ENCODE peak calls at places on chromosome 6, in six cellular contexts. One of them, this sample, is unnamed.

GRCh38 chr6:104134876-104135275 is 724.8 kb downstream of the HACE1 start:
- DNase-seq in transverse colon: no peak
- DNase-seq in H9: no peak
- DNase-seq in CD4-positive, alpha-beta T cell: no peak
- DNase-seq in heart left ventricle: no peak
- DNase-seq in OCI-LY7: no peak
- DNase-seq in this sample: no peak

GRCh38 chr6:107132330-107132954 is 17.1 kb upstream of the BEND3 start:
- DNase-seq in CD4-positive, alpha-beta T cell: peak
- DNase-seq in transverse colon: no peak
- DNase-seq in OCI-LY7: peak
- DNase-seq in H9: no peak
- DNase-seq in heart left ventricle: no peak
- DNase-seq in this sample: peak

GRCh38 chr6:41184761-41185160 is 16.2 kb downstream of the TREML2 start:
- DNase-seq in transverse colon: no peak
- DNase-seq in OCI-LY7: no peak
- DNase-seq in H9: no peak
- DNase-seq in heart left ventricle: no peak
- DNase-seq in CD4-positive, alpha-beta T cell: no peak
- DNase-seq in this sample: no peak

GRCh38 chr6:158686791-158687381 is 37.0 kb downstream of the SYTL3 start:
- DNase-seq in H9: no peak
- DNase-seq in CD4-positive, alpha-beta T cell: peak
- DNase-seq in OCI-LY7: no peak
- DNase-seq in transverse colon: peak
- DNase-seq in heart left ventricle: no peak
- DNase-seq in this sample: no peak

GRCh38 chr6:170186006-170186908 is 104.6 kb downstream of the DLL1 start:
- DNase-seq in CD4-positive, alpha-beta T cell: no peak
- DNase-seq in transverse colon: no peak
- DNase-seq in H9: no peak
- DNase-seq in OCI-LY7: no peak
- DNase-seq in heart left ventricle: no peak
- DNase-seq in this sample: peak

GRCh38 chr6:137451926-137452325 is 42.3 kb downstream of the OLIG3 start:
- DNase-seq in H9: no peak
- DNase-seq in transverse colon: no peak
- DNase-seq in heart left ventricle: no peak
- DNase-seq in OCI-LY7: no peak
- DNase-seq in CD4-positive, alpha-beta T cell: no peak
- DNase-seq in this sample: no peak

GRCh38 chr6:40794581-40794980 is 207.4 kb upstream of the LRFN2 start:
- DNase-seq in CD4-positive, alpha-beta T cell: no peak
- DNase-seq in heart left ventricle: no peak
- DNase-seq in H9: no peak
- DNase-seq in transverse colon: no peak
- DNase-seq in OCI-LY7: no peak
- DNase-seq in this sample: no peak

GRCh38 chr6:114649298-114649697 is 306.5 kb upstream of the HS3ST5 start:
- DNase-seq in transverse colon: no peak
- DNase-seq in OCI-LY7: no peak
- DNase-seq in CD4-positive, alpha-beta T cell: no peak
- DNase-seq in H9: no peak
- DNase-seq in heart left ventricle: no peak
- DNase-seq in this sample: no peak

GRCh38 chr6:105374010-105374420 is 28.9 kb downstream of the PREP start:
- DNase-seq in heart left ventricle: no peak
- DNase-seq in OCI-LY7: no peak
- DNase-seq in transverse colon: no peak
- DNase-seq in H9: no peak
- DNase-seq in CD4-positive, alpha-beta T cell: no peak
- DNase-seq in this sample: peak

GRCh38 chr6:42142118-42142835 is at the start of gene C6orf132:
- DNase-seq in heart left ventricle: peak
- DNase-seq in H9: peak
- DNase-seq in CD4-positive, alpha-beta T cell: no peak
- DNase-seq in OCI-LY7: no peak
- DNase-seq in transverse colon: peak
- DNase-seq in this sample: peak

GRCh38 chr6:139165324-139165723 is 30.4 kb downstream of the HECA start:
- DNase-seq in OCI-LY7: peak
- DNase-seq in H9: no peak
- DNase-seq in transverse colon: no peak
- DNase-seq in CD4-positive, alpha-beta T cell: no peak
- DNase-seq in heart left ventricle: no peak
- DNase-seq in this sample: no peak

GRCh38 chr6:139166956-139167313 is 32.1 kb downstream of the HECA start:
- DNase-seq in heart left ventricle: no peak
- DNase-seq in H9: no peak
- DNase-seq in CD4-positive, alpha-beta T cell: no peak
- DNase-seq in transverse colon: no peak
- DNase-seq in OCI-LY7: no peak
- DNase-seq in this sample: no peak

GRCh38 chr6:139161817-139162284 is 27.0 kb downstream of the HECA start:
- DNase-seq in OCI-LY7: peak
- DNase-seq in H9: no peak
- DNase-seq in CD4-positive, alpha-beta T cell: peak
- DNase-seq in heart left ventricle: no peak
- DNase-seq in transverse colon: no peak
- DNase-seq in this sample: no peak

GRCh38 chr6:139164001-139164400 is 29.1 kb downstream of the HECA start:
- DNase-seq in H9: no peak
- DNase-seq in OCI-LY7: no peak
- DNase-seq in CD4-positive, alpha-beta T cell: peak
- DNase-seq in transverse colon: no peak
- DNase-seq in heart left ventricle: no peak
- DNase-seq in this sample: no peak

GRCh38 chr6:139166238-139166955 is 31.5 kb downstream of the HECA start:
- DNase-seq in H9: no peak
- DNase-seq in OCI-LY7: no peak
- DNase-seq in CD4-positive, alpha-beta T cell: no peak
- DNase-seq in heart left ventricle: no peak
- DNase-seq in transverse colon: no peak
- DNase-seq in this sample: no peak
- TF ChIP-seq CTCF in H9: no peak
- TF ChIP-seq CTCF in OCI-LY7: no peak
- TF ChIP-seq CTCF in CD4-positive, alpha-beta T cell: no peak
- TF ChIP-seq CTCF in heart left ventricle: no peak
- TF ChIP-seq CTCF in transverse colon: no peak
- TF ChIP-seq CTCF in this sample: no peak

DNA sequence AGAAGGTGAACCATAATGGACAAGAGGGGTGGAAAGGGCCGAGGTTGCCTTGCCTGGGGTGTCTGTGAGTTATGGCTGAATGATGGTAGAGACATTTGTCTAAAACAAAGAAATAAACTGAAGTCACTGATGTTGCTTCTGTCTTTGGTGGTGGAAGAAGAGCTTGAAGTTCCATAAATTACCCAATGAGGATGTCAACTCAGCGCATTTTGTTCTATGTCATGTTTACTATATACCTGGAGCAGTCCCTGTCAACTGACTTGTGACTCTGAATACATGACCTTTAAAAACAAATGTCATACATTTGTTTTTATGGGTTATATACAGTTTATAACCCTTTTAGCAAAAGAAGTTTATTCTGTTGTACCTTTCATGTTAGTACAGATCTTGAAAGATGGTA is 2.0 kb downstream of the EFHC1 start:
- DNase-seq in heart left ventricle: no peak
- DNase-seq in OCI-LY7: no peak
- DNase-seq in CD4-positive, alpha-beta T cell: no peak
- DNase-seq in H9: no peak
- DNase-seq in transverse colon: no peak
- DNase-seq in this sample: no peak
- H3K27ac ChIP-seq in heart left ventricle: no peak
- H3K27ac ChIP-seq in OCI-LY7: no peak
- H3K27ac ChIP-seq in CD4-positive, alpha-beta T cell: no peak
- H3K27ac ChIP-seq in H9: no peak
- H3K27ac ChIP-seq in transverse colon: no peak
- H3K27ac ChIP-seq in this sample: no peak

GRCh38 chr6:44025226-44025625 is 102.0 kb downstream of the MRPL14 start:
- DNase-seq in H9: no peak
- DNase-seq in transverse colon: no peak
- DNase-seq in heart left ventricle: no peak
- DNase-seq in CD4-positive, alpha-beta T cell: no peak
- DNase-seq in OCI-LY7: no peak
- DNase-seq in this sample: no peak

GRCh38 chr6:44024597-44025219 is 102.5 kb downstream of the MRPL14 start:
- DNase-seq in heart left ventricle: no peak
- DNase-seq in H9: peak
- DNase-seq in transverse colon: peak
- DNase-seq in CD4-positive, alpha-beta T cell: no peak
- DNase-seq in OCI-LY7: peak
- DNase-seq in this sample: no peak

GRCh38 chr6:44029489-44030185 is 97.6 kb downstream of the MRPL14 start:
- DNase-seq in transverse colon: no peak
- DNase-seq in CD4-positive, alpha-beta T cell: no peak
- DNase-seq in heart left ventricle: no peak
- DNase-seq in OCI-LY7: no peak
- DNase-seq in H9: no peak
- DNase-seq in this sample: no peak

GRCh38 chr6:44030812-44031454 is 96.3 kb downstream of the MRPL14 start:
- DNase-seq in heart left ventricle: no peak
- DNase-seq in H9: no peak
- DNase-seq in transverse colon: no peak
- DNase-seq in CD4-positive, alpha-beta T cell: no peak
- DNase-seq in OCI-LY7: no peak
- DNase-seq in this sample: no peak

DNA sequence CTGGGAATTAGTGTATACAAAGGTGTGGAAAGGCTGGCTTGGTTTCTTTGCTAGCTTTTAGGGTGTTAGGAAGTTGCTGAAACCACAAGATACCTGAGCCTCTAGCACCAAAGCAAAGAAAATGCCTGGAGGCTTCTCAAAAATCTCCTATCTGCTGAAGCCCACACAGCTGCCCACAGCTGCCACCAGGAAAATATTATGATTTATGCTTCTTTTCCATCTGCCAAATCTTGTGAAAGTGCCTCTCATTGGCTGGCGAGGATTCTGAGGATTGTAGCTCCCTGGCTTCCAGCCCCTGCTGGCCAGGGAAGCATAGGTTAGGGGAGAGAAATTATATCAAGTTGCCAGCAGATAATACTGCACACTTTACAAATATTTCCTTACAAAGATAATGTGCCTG is 98.5 kb downstream of the MRPL14 start:
- DNase-seq in H9: no peak
- DNase-seq in transverse colon: no peak
- DNase-seq in CD4-positive, alpha-beta T cell: no peak
- DNase-seq in heart left ventricle: no peak
- DNase-seq in OCI-LY7: no peak
- DNase-seq in this sample: no peak
- TF ChIP-seq CTCF in H9: peak
- TF ChIP-seq CTCF in transverse colon: no peak
- TF ChIP-seq CTCF in CD4-positive, alpha-beta T cell: no peak
- TF ChIP-seq CTCF in heart left ventricle: no peak
- TF ChIP-seq CTCF in OCI-LY7: no peak
- TF ChIP-seq CTCF in this sample: no peak

GRCh38 chr6:6596929-6597328 is 8.4 kb downstream of the LY86 start:
- DNase-seq in OCI-LY7: no peak
- DNase-seq in transverse colon: no peak
- DNase-seq in H9: no peak
- DNase-seq in CD4-positive, alpha-beta T cell: no peak
- DNase-seq in heart left ventricle: no peak
- DNase-seq in this sample: no peak
- H3K27ac ChIP-seq in OCI-LY7: no peak
- H3K27ac ChIP-seq in transverse colon: no peak
- H3K27ac ChIP-seq in H9: no peak
- H3K27ac ChIP-seq in CD4-positive, alpha-beta T cell: no peak
- H3K27ac ChIP-seq in heart left ventricle: peak
- H3K27ac ChIP-seq in this sample: no peak

DNA sequence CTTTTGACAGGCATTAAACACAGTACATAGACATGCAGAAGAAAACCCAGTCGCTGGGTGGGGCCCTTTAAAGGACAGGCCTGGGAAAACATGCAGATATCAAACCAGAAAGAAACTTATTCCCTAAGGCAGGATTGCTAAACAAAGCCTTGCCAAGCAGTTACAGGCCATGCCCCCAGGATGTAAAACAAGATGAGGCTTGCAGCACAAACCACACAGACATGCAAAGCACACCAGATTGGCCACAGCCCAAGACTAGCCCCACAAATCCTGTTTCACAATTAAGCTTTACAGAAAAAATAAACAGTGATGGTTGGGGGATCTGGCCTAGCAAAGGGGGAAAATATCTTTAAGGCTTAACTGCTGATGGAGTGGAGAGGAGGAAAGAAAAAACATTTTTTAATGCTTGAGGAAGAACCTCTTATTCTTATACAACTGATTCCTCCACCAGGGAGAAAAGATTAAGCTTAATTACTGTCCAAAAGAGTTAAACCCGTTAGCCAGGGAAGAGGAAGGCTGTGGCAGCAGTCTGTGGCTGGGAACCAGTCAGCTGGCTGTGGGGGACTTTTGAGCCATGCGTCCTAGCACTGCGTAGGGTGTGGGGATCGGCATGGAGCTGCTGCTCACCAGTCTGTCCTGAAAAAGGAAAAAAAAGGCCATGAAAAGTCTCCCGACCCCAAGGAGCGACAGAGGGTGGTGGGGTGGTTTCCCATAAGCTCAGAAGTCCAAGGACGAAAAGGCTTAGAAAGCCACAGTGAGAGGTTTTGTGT is 28.4 kb downstream of the COL19A1 start:
- DNase-seq in H9: no peak
- DNase-seq in OCI-LY7: no peak
- DNase-seq in CD4-positive, alpha-beta T cell: no peak
- DNase-seq in transverse colon: no peak
- DNase-seq in heart left ventricle: no peak
- DNase-seq in this sample: peak
- TF ChIP-seq CTCF in H9: no peak
- TF ChIP-seq CTCF in OCI-LY7: no peak
- TF ChIP-seq CTCF in CD4-positive, alpha-beta T cell: no peak
- TF ChIP-seq CTCF in transverse colon: no peak
- TF ChIP-seq CTCF in heart left ventricle: no peak
- TF ChIP-seq CTCF in this sample: no peak

GRCh38 chr6:167588181-167588919 is 238.4 kb upstream of the AFDN start:
- DNase-seq in H9: no peak
- DNase-seq in CD4-positive, alpha-beta T cell: no peak
- DNase-seq in OCI-LY7: no peak
- DNase-seq in transverse colon: no peak
- DNase-seq in heart left ventricle: no peak
- DNase-seq in this sample: no peak
- H3K27ac ChIP-seq in H9: no peak
- H3K27ac ChIP-seq in CD4-positive, alpha-beta T cell: no peak
- H3K27ac ChIP-seq in OCI-LY7: no peak
- H3K27ac ChIP-seq in transverse colon: no peak
- H3K27ac ChIP-seq in heart left ventricle: no peak
- H3K27ac ChIP-seq in this sample: no peak

GRCh38 chr6:47733879-47734558 is 35.6 kb downstream of the ADGRF4 start:
- DNase-seq in H9: no peak
- DNase-seq in transverse colon: no peak
- DNase-seq in OCI-LY7: peak
- DNase-seq in CD4-positive, alpha-beta T cell: no peak
- DNase-seq in heart left ventricle: no peak
- DNase-seq in this sample: peak
- TF ChIP-seq CTCF in H9: peak
- TF ChIP-seq CTCF in transverse colon: peak
- TF ChIP-seq CTCF in OCI-LY7: peak
- TF ChIP-seq CTCF in CD4-positive, alpha-beta T cell: no peak
- TF ChIP-seq CTCF in heart left ventricle: peak
- TF ChIP-seq CTCF in this sample: peak

DNA sequence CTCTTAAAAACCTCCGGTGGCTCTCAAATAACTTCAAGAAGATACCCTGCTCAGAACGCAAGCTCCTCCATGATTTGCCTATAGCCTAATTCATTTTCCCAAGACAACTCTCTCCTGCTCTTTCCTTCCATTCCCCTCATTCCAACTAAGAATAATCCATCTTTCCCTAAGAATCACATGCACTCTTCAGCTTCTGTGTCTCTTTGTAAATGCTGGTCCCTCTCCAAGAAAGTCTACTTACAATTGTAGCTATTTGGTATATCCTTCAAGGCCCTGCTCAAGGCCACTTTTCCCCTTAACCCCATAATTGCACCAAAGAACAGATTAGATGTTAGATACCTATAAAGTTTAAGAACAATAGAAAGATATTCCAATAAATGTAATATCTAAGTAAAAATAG is 7.4 kb upstream of the HEY2 start:
- DNase-seq in H9: no peak
- DNase-seq in transverse colon: no peak
- DNase-seq in CD4-positive, alpha-beta T cell: no peak
- DNase-seq in heart left ventricle: no peak
- DNase-seq in OCI-LY7: no peak
- DNase-seq in this sample: no peak
- H3K27ac ChIP-seq in H9: no peak
- H3K27ac ChIP-seq in transverse colon: no peak
- H3K27ac ChIP-seq in CD4-positive, alpha-beta T cell: no peak
- H3K27ac ChIP-seq in heart left ventricle: peak
- H3K27ac ChIP-seq in OCI-LY7: no peak
- H3K27ac ChIP-seq in this sample: no peak